ENCODE peak calls at places on chromosomes 7 and 10, in seven cellular contexts. D is sigmoid colon; O is CD8-positive, alpha-beta T cell; A is upper lobe of left lung; K is fibroblast of lung; P is heart left ventricle; H is lower lobe of right lung. M is an unnamed sample.

GRCh38 chr10:78301891-78302738 is 268.5 kb downstream of the RPS24 start:
- DNase-seq in H (no peak), K (no peak), D (peak; percentile 62), A (no peak), P (no peak), O (no peak), M (no peak)

GRCh38 chr7:36407636-36408550 is 18.2 kb downstream of the ANLN start:
- DNase-seq in P (no peak), D (no peak), H (no peak), K (no peak), A (no peak), O (no peak), M (no peak)

GRCh38 chr7:137959987-137960386 is 41.9 kb downstream of the CREB3L2 start:
- DNase-seq in O (no peak), P (no peak), D (no peak), K (peak; percentile 29), A (no peak), H (no peak), M (no peak)

GRCh38 chr7:24229481-24230226 is 54.3 kb upstream of the NPY start:
- DNase-seq in O (no peak), K (no peak), H (no peak), A (no peak), P (no peak), D (no peak), M (no peak)

GRCh38 chr10:23338155-23338828 is 6.3 kb downstream of the C10orf67 start:
- DNase-seq in P (no peak), K (peak; percentile 86), O (no peak), A (no peak), H (no peak), D (no peak), M (peak; percentile 66)

GRCh38 chr7:143497008-143497795 is 19.5 kb downstream of the TAS2R41 start:
- DNase-seq in K (no peak), D (no peak), O (no peak), H (no peak), P (no peak), A (no peak), M (no peak)

GRCh38 chr10:62937674-62938073 is 121.5 kb upstream of the EGR2 start:
- DNase-seq in D (no peak), A (no peak), P (no peak), K (no peak), O (no peak), H (no peak), M (no peak)

GRCh38 chr7:41696323-41696916 is 6.5 kb downstream of the INHBA start:
- DNase-seq in O (no peak), K (peak; percentile 90), A (no peak), P (peak; percentile 78), D (peak; percentile 86), H (peak; percentile 76), M (peak; percentile 83)

GRCh38 chr10:12287772-12288171 is 61.6 kb upstream of the CAMK1D start:
- DNase-seq in D (no peak), H (no peak), P (no peak), O (no peak), K (no peak), A (no peak), M (no peak)

GRCh38 chr7:13416071-13416470 is 573.4 kb downstream of the ETV1 start:
- DNase-seq in O (no peak), H (no peak), A (no peak), P (no peak), D (no peak), K (no peak), M (no peak)

GRCh38 chr10:114026189-114027040 is 17.3 kb upstream of the ADRB1 start:
- DNase-seq in D (no peak), H (peak; percentile 59), K (peak; percentile 86), O (no peak), A (no peak), P (no peak), M (peak; percentile 78)

GRCh38 chr10:48306870-48307531 is 524 bp downstream of the MAPK8 start:
- DNase-seq in O (peak; percentile 56), A (peak; percentile 96), D (peak; percentile 75), H (peak; percentile 79), K (peak; percentile 62), P (peak; percentile 86), M (peak; percentile 22)

GRCh38 chr10:103153765-103154197 is 39.3 kb downstream of the NT5C2 start:
- DNase-seq in K (peak; percentile 51), O (no peak), P (no peak), D (no peak), H (no peak), A (no peak), M (no peak)

GRCh38 chr10:6296456-6297214 is 93.9 kb downstream of the PFKFB3 start:
- DNase-seq in P (no peak), O (no peak), A (no peak), K (no peak), D (no peak), H (no peak), M (no peak)

GRCh38 chr7:28480595-28480994 is 68.3 kb downstream of the CREB5 start:
- DNase-seq in K (peak; percentile 12), H (no peak), O (no peak), A (no peak), D (no peak), P (no peak), M (no peak)

GRCh38 chr7:27303021-27303420 is 60.4 kb downstream of the EVX1 start:
- DNase-seq in D (no peak), H (no peak), P (no peak), A (no peak), K (no peak), O (no peak), M (no peak)

GRCh38 chr7:116552616-116553015 is 27.8 kb downstream of the CAV1 start:
- DNase-seq in O (no peak), D (no peak), P (no peak), H (no peak), K (peak; percentile 53), A (no peak), M (no peak)

GRCh38 chr10:10662720-10663467 is 354.8 kb upstream of the CELF2 start:
- DNase-seq in A (no peak), H (no peak), K (no peak), P (no peak), O (no peak), D (no peak), M (no peak)

GRCh38 chr10:361203-362135 is 226.2 kb downstream of the ZMYND11 start:
- DNase-seq in D (peak; percentile 57), O (no peak), K (no peak), P (no peak), A (no peak), H (no peak), M (no peak)

GRCh38 chr10:100970914-100971811 is 1.9 kb downstream of the SEMA4G start:
- DNase-seq in P (no peak), K (no peak), A (no peak), H (no peak), D (peak; percentile 41), O (no peak), M (no peak)

GRCh38 chr10:82148764-82149163 is 273.8 kb downstream of the NRG3 start:
- DNase-seq in P (no peak), K (no peak), H (no peak), O (no peak), D (no peak), A (no peak), M (no peak)

GRCh38 chr7:70571986-70572385 is 560.0 kb upstream of the GALNT17 start:
- DNase-seq in O (no peak), H (no peak), P (peak; percentile 67), K (no peak), D (no peak), A (peak; percentile 53), M (no peak)

GRCh38 chr10:331186-331585 is 195.9 kb downstream of the ZMYND11 start:
- DNase-seq in O (no peak), H (no peak), P (no peak), D (no peak), A (no peak), K (no peak), M (no peak)

GRCh38 chr7:78134256-78134655 is 335.7 kb downstream of the PHTF2 start:
- DNase-seq in A (no peak), D (no peak), H (no peak), O (no peak), K (peak; percentile 58), P (no peak), M (peak; percentile 62)

GRCh38 chr7:17685141-17685540 is 255.2 kb downstream of the SNX13 start:
- DNase-seq in D (no peak), K (no peak), O (no peak), P (no peak), H (no peak), A (no peak), M (no peak)

DNA sequence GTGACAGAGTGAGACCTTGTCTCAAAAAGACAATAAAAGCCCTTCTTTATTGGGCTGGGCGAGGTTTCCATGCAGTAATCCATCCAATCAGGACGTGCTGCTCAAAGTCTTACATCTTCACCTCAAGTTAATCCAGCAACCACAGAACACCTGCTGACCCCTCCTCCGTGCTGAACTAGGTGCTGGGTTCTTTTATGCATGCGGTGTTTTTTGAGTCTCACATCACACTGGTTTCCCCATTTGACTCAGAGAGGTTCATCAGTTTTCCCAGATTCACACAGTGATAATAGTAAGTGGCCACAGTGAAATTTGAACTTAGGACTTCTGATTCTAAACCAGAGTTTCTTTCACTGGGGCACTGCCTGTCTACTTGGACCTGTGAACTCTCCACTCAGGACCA is 58.3 kb upstream of the GTF2I start:
- DNase-seq in P (no peak), K (no peak), A (no peak), D (no peak), O (no peak), H (no peak), M (no peak)
- H3K27ac ChIP-seq in P (no peak overlapping the region), K (no peak overlapping the region), A (no peak overlapping the region), D (no peak overlapping the region), O (no peak overlapping the region), H (no peak overlapping the region), M (no peak overlapping the region)

DNA sequence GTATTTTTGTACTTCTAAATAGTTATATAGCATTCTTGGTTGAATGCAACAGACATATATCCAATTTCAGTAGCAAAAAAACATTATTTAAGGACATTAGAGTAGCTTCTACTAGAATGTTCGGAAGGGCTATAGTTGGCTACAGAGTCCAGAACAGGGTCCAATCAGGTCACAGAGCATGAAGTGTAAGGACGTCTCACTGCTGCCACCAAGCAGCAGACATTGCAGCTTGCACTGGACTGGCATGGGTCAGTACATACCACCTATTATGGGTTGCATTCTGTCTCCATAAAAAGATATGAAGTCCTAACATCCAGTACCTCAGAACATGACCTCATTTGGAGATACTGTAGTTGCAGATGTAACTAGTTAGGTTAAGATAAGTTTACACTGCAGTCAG is 87.3 kb downstream of the LHFPL3 start:
- DNase-seq in D (no peak), H (no peak), P (no peak), O (no peak), K (no peak), A (no peak), M (no peak)
- TF ChIP-seq CTCF in D (no peak), H (no peak), P (no peak), O (no peak), K (no peak), A (no peak), M (no peak)

GRCh38 chr10:126215767-126216166 is 172.5 kb downstream of the ADAM12 start:
- DNase-seq in D (no peak), H (no peak), P (no peak), O (no peak), K (peak; percentile 26), A (no peak), M (no peak)
- H3K27ac ChIP-seq in D (no peak overlapping the region), H (no peak overlapping the region), P (no peak overlapping the region), O (no peak overlapping the region), K (no peak overlapping the region), A (no peak overlapping the region), M (no peak overlapping the region)

GRCh38 chr7:50369408-50370026 is 65.0 kb downstream of the IKZF1 start:
- DNase-seq in P (no peak), H (no peak), D (no peak), K (no peak), A (no peak), O (no peak), M (no peak)
- TF ChIP-seq CTCF in P (no peak), H (peak; percentile 54), D (no peak), K (peak; percentile 36), A (peak; percentile 56), O (peak; percentile 92), M (peak; percentile 56)

GRCh38 chr7:51458693-51459092 is 142.1 kb upstream of the COBL start:
- DNase-seq in H (no peak), K (no peak), A (no peak), P (no peak), O (no peak), D (no peak), M (no peak)
- H3K27ac ChIP-seq in H (no peak overlapping the region), K (no peak overlapping the region), A (no peak overlapping the region), P (no peak overlapping the region), O (no peak overlapping the region), D (no peak overlapping the region), M (no peak overlapping the region)